ENCODE peak calls at places on chromosomes 6 and 20, in seven cellular contexts. One of them, this sample, is unnamed.

GRCh38 chr6:81832304-81832703 is 79.8 kb upstream of the TENT5A start:
- DNase-seq in IMR-90: no peak
- DNase-seq in mesendoderm: no peak
- DNase-seq in neuronal stem cell: no peak
- DNase-seq in trophoblast cell: no peak
- DNase-seq in H1: no peak
- DNase-seq in mesenchymal stem cell: no peak
- DNase-seq in this sample: no peak

GRCh38 chr6:89298680-89299450 is 16.2 kb downstream of the GABRR2 start:
- DNase-seq in IMR-90: peak; percentile 84
- DNase-seq in mesendoderm: peak; percentile 12
- DNase-seq in neuronal stem cell: no peak
- DNase-seq in trophoblast cell: no peak
- DNase-seq in H1: no peak
- DNase-seq in mesenchymal stem cell: peak; percentile 85
- DNase-seq in this sample: no peak

GRCh38 chr6:158040804-158041347 is 59.2 kb downstream of the SYNJ2 start:
- DNase-seq in IMR-90: peak; percentile 90
- DNase-seq in mesendoderm: no peak
- DNase-seq in neuronal stem cell: no peak
- DNase-seq in trophoblast cell: peak; percentile 82
- DNase-seq in H1: no peak
- DNase-seq in mesenchymal stem cell: peak; percentile 90
- DNase-seq in this sample: no peak

GRCh38 chr20:41011551-41012067 is 17.0 kb upstream of the TOP1 start:
- DNase-seq in IMR-90: no peak
- DNase-seq in mesendoderm: no peak
- DNase-seq in neuronal stem cell: no peak
- DNase-seq in trophoblast cell: peak; percentile 25
- DNase-seq in H1: no peak
- DNase-seq in mesenchymal stem cell: no peak
- DNase-seq in this sample: no peak

GRCh38 chr6:38176797-38177751 is 357.5 kb downstream of the ZFAND3 start:
- DNase-seq in IMR-90: peak; percentile 5
- DNase-seq in mesendoderm: peak; percentile 76
- DNase-seq in neuronal stem cell: no peak
- DNase-seq in trophoblast cell: no peak
- DNase-seq in H1: no peak
- DNase-seq in mesenchymal stem cell: no peak
- DNase-seq in this sample: no peak

GRCh38 chr20:1225729-1226313 is at the start of gene RAD21L1:
- DNase-seq in IMR-90: peak; percentile 60
- DNase-seq in mesendoderm: peak; percentile 89
- DNase-seq in neuronal stem cell: peak; percentile 81
- DNase-seq in trophoblast cell: peak; percentile 43
- DNase-seq in H1: peak; percentile 65
- DNase-seq in mesenchymal stem cell: peak; percentile 80
- DNase-seq in this sample: peak; percentile 95

GRCh38 chr20:62517168-62517567 is 41.4 kb upstream of the GATA5 start:
- DNase-seq in IMR-90: no peak
- DNase-seq in mesendoderm: no peak
- DNase-seq in neuronal stem cell: no peak
- DNase-seq in trophoblast cell: no peak
- DNase-seq in H1: no peak
- DNase-seq in mesenchymal stem cell: no peak
- DNase-seq in this sample: no peak

GRCh38 chr20:61118429-61119224 is 133.4 kb upstream of the CDH4 start:
- DNase-seq in IMR-90: peak; percentile 85
- DNase-seq in mesendoderm: no peak
- DNase-seq in neuronal stem cell: no peak
- DNase-seq in trophoblast cell: no peak
- DNase-seq in H1: no peak
- DNase-seq in mesenchymal stem cell: peak; percentile 59
- DNase-seq in this sample: no peak

GRCh38 chr6:36040958-36041357 is 13.3 kb downstream of the MAPK14 start:
- DNase-seq in IMR-90: no peak
- DNase-seq in mesendoderm: no peak
- DNase-seq in neuronal stem cell: no peak
- DNase-seq in trophoblast cell: no peak
- DNase-seq in H1: no peak
- DNase-seq in mesenchymal stem cell: no peak
- DNase-seq in this sample: no peak

GRCh38 chr20:6768228-6769185 is 1.0 kb downstream of the BMP2 start:
- DNase-seq in IMR-90: peak; percentile 4
- DNase-seq in mesendoderm: peak; percentile 57
- DNase-seq in neuronal stem cell: peak; percentile 46
- DNase-seq in trophoblast cell: no peak
- DNase-seq in H1: no peak
- DNase-seq in mesenchymal stem cell: peak; percentile 61
- DNase-seq in this sample: peak; percentile 43

GRCh38 chr20:48797275-48797825 is 30.4 kb downstream of the PREX1 start:
- DNase-seq in IMR-90: no peak
- DNase-seq in mesendoderm: no peak
- DNase-seq in neuronal stem cell: no peak
- DNase-seq in trophoblast cell: no peak
- DNase-seq in H1: no peak
- DNase-seq in mesenchymal stem cell: no peak
- DNase-seq in this sample: no peak

GRCh38 chr6:144849920-144850319 is 564.8 kb downstream of the UTRN start:
- DNase-seq in IMR-90: no peak
- DNase-seq in mesendoderm: no peak
- DNase-seq in neuronal stem cell: no peak
- DNase-seq in trophoblast cell: no peak
- DNase-seq in H1: no peak
- DNase-seq in mesenchymal stem cell: no peak
- DNase-seq in this sample: no peak

GRCh38 chr6:17984822-17985660 is 2.4 kb downstream of the KIF13A start:
- DNase-seq in IMR-90: peak; percentile 23
- DNase-seq in mesendoderm: no peak
- DNase-seq in neuronal stem cell: no peak
- DNase-seq in trophoblast cell: no peak
- DNase-seq in H1: no peak
- DNase-seq in mesenchymal stem cell: no peak
- DNase-seq in this sample: no peak
- H3K4ac ChIP-seq in IMR-90: peak overlapping the region; percentile 34
- H3K4ac ChIP-seq in mesendoderm: no peak overlapping the region
- H3K4ac ChIP-seq in neuronal stem cell: no peak overlapping the region
- H3K4ac ChIP-seq in trophoblast cell: peak overlapping the region; percentile 21
- H3K4ac ChIP-seq in H1: no peak overlapping the region
- H3K4ac ChIP-seq in mesenchymal stem cell: no peak overlapping the region
- H3K4ac ChIP-seq in this sample: no peak overlapping the region

GRCh38 chr20:32339116-32339515 is 19.0 kb upstream of the ASXL1 start:
- DNase-seq in IMR-90: no peak
- DNase-seq in mesendoderm: no peak
- DNase-seq in neuronal stem cell: no peak
- DNase-seq in trophoblast cell: no peak
- DNase-seq in H1: no peak
- DNase-seq in mesenchymal stem cell: no peak
- DNase-seq in this sample: no peak
- H3K18ac ChIP-seq in IMR-90: no peak overlapping the region
- H3K18ac ChIP-seq in mesendoderm: no peak overlapping the region
- H3K18ac ChIP-seq in neuronal stem cell: no peak overlapping the region
- H3K18ac ChIP-seq in trophoblast cell: no peak overlapping the region
- H3K18ac ChIP-seq in H1: no peak overlapping the region
- H3K18ac ChIP-seq in mesenchymal stem cell: no peak overlapping the region
- H3K18ac ChIP-seq in this sample: no peak overlapping the region

GRCh38 chr6:68743099-68743498 is 108.0 kb downstream of the ADGRB3 start:
- DNase-seq in IMR-90: no peak
- DNase-seq in mesendoderm: no peak
- DNase-seq in neuronal stem cell: no peak
- DNase-seq in trophoblast cell: no peak
- DNase-seq in H1: no peak
- DNase-seq in mesenchymal stem cell: no peak
- DNase-seq in this sample: no peak
- H3K4ac ChIP-seq in IMR-90: no peak overlapping the region
- H3K4ac ChIP-seq in mesendoderm: no peak overlapping the region
- H3K4ac ChIP-seq in neuronal stem cell: no peak overlapping the region
- H3K4ac ChIP-seq in trophoblast cell: no peak overlapping the region
- H3K4ac ChIP-seq in H1: no peak overlapping the region
- H3K4ac ChIP-seq in mesenchymal stem cell: no peak overlapping the region
- H3K4ac ChIP-seq in this sample: no peak overlapping the region

DNA sequence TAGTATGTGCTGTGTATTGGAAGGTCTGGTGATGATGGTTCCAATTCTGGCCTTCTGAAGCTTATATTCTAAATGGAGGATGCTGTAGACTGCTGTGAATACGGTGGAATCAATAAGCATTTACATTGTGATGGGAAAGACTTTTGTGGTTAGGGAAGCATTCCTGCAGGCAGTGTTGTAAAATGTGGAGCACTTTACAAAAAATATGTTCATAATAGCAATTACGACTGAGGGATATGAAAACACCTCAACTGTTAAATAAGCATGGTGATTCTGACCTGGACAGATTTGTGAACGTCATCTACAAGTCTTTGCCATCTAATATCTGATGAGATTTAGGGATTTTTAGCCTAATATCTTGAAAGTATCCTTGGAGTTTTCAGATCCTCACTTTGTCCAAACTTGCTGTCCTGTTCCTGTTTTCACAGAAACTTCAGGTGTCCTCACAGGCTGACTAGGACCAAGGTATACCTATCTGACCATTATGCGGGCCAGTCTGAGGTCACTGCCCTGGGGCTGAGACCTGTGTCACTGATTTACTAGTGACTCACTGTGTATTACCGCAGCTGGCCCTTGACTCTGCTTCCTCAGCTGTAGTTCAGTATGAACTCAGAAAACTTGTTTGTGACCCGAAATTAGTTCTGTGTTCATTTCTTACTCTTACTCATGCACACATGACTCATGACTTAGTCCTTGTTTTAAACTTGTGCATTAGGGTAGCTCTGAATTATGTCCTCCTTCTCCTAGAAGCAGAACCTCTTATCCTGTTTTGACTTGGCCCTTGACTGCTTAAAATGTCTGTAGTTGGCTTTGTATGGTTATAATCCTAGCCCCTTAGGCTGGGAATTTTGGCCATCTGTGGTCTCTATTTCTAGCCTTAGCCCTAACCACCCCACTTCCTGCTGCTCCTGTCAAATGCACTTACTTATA is 343.0 kb downstream of the CDKAL1 start:
- DNase-seq in IMR-90: peak; percentile 97
- DNase-seq in mesendoderm: peak; percentile 81
- DNase-seq in neuronal stem cell: no peak
- DNase-seq in trophoblast cell: peak; percentile 99
- DNase-seq in H1: no peak
- DNase-seq in mesenchymal stem cell: peak; percentile 97
- DNase-seq in this sample: no peak
- H3K18ac ChIP-seq in IMR-90: peak overlapping the region; percentile 70
- H3K18ac ChIP-seq in mesendoderm: peak overlapping the region; percentile 79
- H3K18ac ChIP-seq in neuronal stem cell: no peak overlapping the region
- H3K18ac ChIP-seq in trophoblast cell: no peak overlapping the region
- H3K18ac ChIP-seq in H1: no peak overlapping the region
- H3K18ac ChIP-seq in mesenchymal stem cell: peak overlapping the region; percentile 11
- H3K18ac ChIP-seq in this sample: no peak overlapping the region

GRCh38 chr6:108133594-108134179 is 32.1 kb upstream of the NR2E1 start:
- DNase-seq in IMR-90: peak; percentile 74
- DNase-seq in mesendoderm: peak; percentile 97
- DNase-seq in neuronal stem cell: peak; percentile 89
- DNase-seq in trophoblast cell: peak; percentile 59
- DNase-seq in H1: peak; percentile 79
- DNase-seq in mesenchymal stem cell: peak; percentile 78
- DNase-seq in this sample: peak; percentile 94
- H3K4ac ChIP-seq in IMR-90: no peak overlapping the region
- H3K4ac ChIP-seq in mesendoderm: no peak overlapping the region
- H3K4ac ChIP-seq in neuronal stem cell: no peak overlapping the region
- H3K4ac ChIP-seq in trophoblast cell: no peak overlapping the region
- H3K4ac ChIP-seq in H1: no peak overlapping the region
- H3K4ac ChIP-seq in mesenchymal stem cell: no peak overlapping the region
- H3K4ac ChIP-seq in this sample: no peak overlapping the region

GRCh38 chr6:150756170-150756569 is 109.3 kb upstream of the MTHFD1L start:
- DNase-seq in IMR-90: no peak
- DNase-seq in mesendoderm: peak; percentile 27
- DNase-seq in neuronal stem cell: no peak
- DNase-seq in trophoblast cell: no peak
- DNase-seq in H1: no peak
- DNase-seq in mesenchymal stem cell: no peak
- DNase-seq in this sample: no peak
- H3K18ac ChIP-seq in IMR-90: no peak overlapping the region
- H3K18ac ChIP-seq in mesendoderm: no peak overlapping the region
- H3K18ac ChIP-seq in neuronal stem cell: no peak overlapping the region
- H3K18ac ChIP-seq in trophoblast cell: no peak overlapping the region
- H3K18ac ChIP-seq in H1: no peak overlapping the region
- H3K18ac ChIP-seq in mesenchymal stem cell: no peak overlapping the region
- H3K18ac ChIP-seq in this sample: no peak overlapping the region

GRCh38 chr20:8487715-8488114 is 355.6 kb downstream of the PLCB1 start:
- DNase-seq in IMR-90: no peak
- DNase-seq in mesendoderm: no peak
- DNase-seq in neuronal stem cell: no peak
- DNase-seq in trophoblast cell: no peak
- DNase-seq in H1: no peak
- DNase-seq in mesenchymal stem cell: no peak
- DNase-seq in this sample: no peak

GRCh38 chr20:8489094-8489883 is 357.2 kb downstream of the PLCB1 start:
- DNase-seq in IMR-90: no peak
- DNase-seq in mesendoderm: no peak
- DNase-seq in neuronal stem cell: no peak
- DNase-seq in trophoblast cell: no peak
- DNase-seq in H1: no peak
- DNase-seq in mesenchymal stem cell: no peak
- DNase-seq in this sample: no peak

GRCh38 chr20:8490076-8490830 is 358.2 kb downstream of the PLCB1 start:
- DNase-seq in IMR-90: peak; percentile 15
- DNase-seq in mesendoderm: no peak
- DNase-seq in neuronal stem cell: no peak
- DNase-seq in trophoblast cell: no peak
- DNase-seq in H1: no peak
- DNase-seq in mesenchymal stem cell: no peak
- DNase-seq in this sample: no peak

DNA sequence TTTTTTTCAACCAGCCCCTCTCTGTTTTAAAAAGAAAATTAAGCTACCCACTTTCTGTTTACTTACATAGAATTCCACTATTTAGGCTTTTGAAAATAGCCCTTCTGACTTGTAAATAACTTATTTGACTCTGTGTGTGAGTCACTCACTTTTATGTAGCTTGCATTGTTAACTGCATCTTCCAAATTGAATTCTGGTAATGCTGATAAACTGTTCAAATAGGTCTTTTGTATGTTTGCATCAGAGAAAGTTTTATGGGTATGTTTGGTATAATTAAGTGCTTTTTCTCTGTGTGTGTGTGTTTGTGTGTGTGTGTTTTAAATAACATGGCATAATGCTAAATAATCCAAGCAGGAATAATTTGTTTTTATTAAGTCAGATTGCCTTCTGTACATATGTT is 360.1 kb downstream of the PLCB1 start:
- DNase-seq in IMR-90: no peak
- DNase-seq in mesendoderm: no peak
- DNase-seq in neuronal stem cell: no peak
- DNase-seq in trophoblast cell: no peak
- DNase-seq in H1: no peak
- DNase-seq in mesenchymal stem cell: no peak
- DNase-seq in this sample: no peak
- H3K4ac ChIP-seq in IMR-90: no peak overlapping the region
- H3K4ac ChIP-seq in mesendoderm: no peak overlapping the region
- H3K4ac ChIP-seq in neuronal stem cell: no peak overlapping the region
- H3K4ac ChIP-seq in trophoblast cell: no peak overlapping the region
- H3K4ac ChIP-seq in H1: no peak overlapping the region
- H3K4ac ChIP-seq in mesenchymal stem cell: no peak overlapping the region
- H3K4ac ChIP-seq in this sample: no peak overlapping the region

DNA sequence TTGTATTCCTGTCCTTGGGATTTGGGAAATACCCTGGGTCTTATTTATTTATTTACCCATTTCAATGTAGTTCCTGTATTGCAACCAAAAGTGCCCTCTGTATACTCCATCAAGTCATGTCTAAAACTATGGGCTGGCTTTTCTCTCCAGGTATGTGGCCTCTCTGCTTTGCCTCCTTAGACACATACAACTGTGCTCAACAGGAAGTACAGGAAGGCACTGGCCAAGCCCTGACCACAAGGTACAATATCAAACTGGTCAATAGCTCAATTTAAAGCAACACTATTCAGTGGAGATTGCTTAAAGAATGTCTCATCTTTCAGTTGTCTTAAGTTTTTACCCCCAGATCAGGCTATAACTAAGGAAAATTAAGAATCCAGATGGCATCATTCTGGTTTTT is 42.3 kb upstream of the SLC24A3 start:
- DNase-seq in IMR-90: no peak
- DNase-seq in mesendoderm: no peak
- DNase-seq in neuronal stem cell: no peak
- DNase-seq in trophoblast cell: no peak
- DNase-seq in H1: no peak
- DNase-seq in mesenchymal stem cell: no peak
- DNase-seq in this sample: no peak
- H3K18ac ChIP-seq in IMR-90: no peak overlapping the region
- H3K18ac ChIP-seq in mesendoderm: no peak overlapping the region
- H3K18ac ChIP-seq in neuronal stem cell: no peak overlapping the region
- H3K18ac ChIP-seq in trophoblast cell: no peak overlapping the region
- H3K18ac ChIP-seq in H1: no peak overlapping the region
- H3K18ac ChIP-seq in mesenchymal stem cell: no peak overlapping the region
- H3K18ac ChIP-seq in this sample: no peak overlapping the region

This sample was measured in H9.